ENCODE peak calls at places on chromosomes 3 and 15, in seven cellular contexts. A, K, U, R, I, B and G are unnamed samples. For H3K9me3 and H3K4me1, the result is how much of the 10 kb centered on the place peaks cover.

GRCh38 chr3:20104167-20104661 is 64.0 kb downstream of the KAT2B start:
- DNase-seq in K (no peak), R (no peak), U (no peak), I (no peak), B (no peak), A (no peak), G (no peak)

GRCh38 chr15:75049392-75049791 is 26.0 kb downstream of the PPCDC start:
- DNase-seq in A (no peak), U (peak), B (no peak), I (peak), R (peak), K (no peak), G (no peak)

GRCh38 chr3:15510493-15510892 is 11.0 kb downstream of the COLQ start:
- DNase-seq in B (no peak), A (no peak), K (no peak), U (no peak), R (no peak), I (no peak), G (no peak)

GRCh38 chr3:64267774-64268604 is 42.7 kb upstream of the PRICKLE2 start:
- DNase-seq in R (peak), K (no peak), A (no peak), B (peak), I (peak), U (peak), G (no peak)

GRCh38 chr15:39685999-39686613 is 96.5 kb downstream of the FSIP1 start:
- DNase-seq in K (peak), B (peak), A (peak), R (peak), U (no peak), I (peak), G (no peak)

GRCh38 chr3:98343647-98344507 is 9.8 kb upstream of the OR5K4 start:
- DNase-seq in R (no peak), A (peak), U (no peak), B (peak), I (peak), K (peak), G (no peak)

GRCh38 chr15:74631935-74632560 is 16.4 kb downstream of the CLK3 start:
- DNase-seq in I (peak), A (peak), U (peak), B (peak), K (no peak), R (peak), G (no peak)

GRCh38 chr15:59401810-59402569 is 29.3 kb upstream of the MYO1E start:
- DNase-seq in U (no peak), B (no peak), I (no peak), A (no peak), K (no peak), R (no peak), G (no peak)

GRCh38 chr15:45276851-45277250 is 24.8 kb downstream of the SLC28A2 start:
- DNase-seq in K (no peak), B (peak), A (peak), R (no peak), I (peak), U (no peak), G (no peak)

GRCh38 chr15:66472176-66472999 is 25.2 kb downstream of the SNAPC5 start:
- DNase-seq in U (no peak), K (no peak), I (peak), B (no peak), A (no peak), R (no peak), G (no peak)

GRCh38 chr3:11553436-11554235 is 90.1 kb downstream of the VGLL4 start:
- DNase-seq in K (no peak), B (peak), I (peak), U (peak), A (no peak), R (no peak), G (no peak)

GRCh38 chr3:34106879-34107278 is 308.4 kb downstream of the PDCD6IP start:
- DNase-seq in U (no peak), R (no peak), K (no peak), B (no peak), I (no peak), A (peak), G (no peak)

GRCh38 chr15:73518876-73519594 is 76.1 kb downstream of the REC114 start:
- DNase-seq in R (no peak), I (no peak), U (no peak), B (no peak), A (no peak), K (no peak), G (no peak)

GRCh38 chr3:116517308-116517707 is 72.0 kb upstream of the LSAMP start:
- DNase-seq in A (peak), B (no peak), I (peak), K (no peak), U (no peak), R (no peak), G (no peak)

GRCh38 chr15:31389576-31389975 is 62.9 kb downstream of the KLF13 start:
- DNase-seq in B (peak), R (no peak), K (no peak), I (no peak), U (no peak), A (no peak), G (peak)

GRCh38 chr3:15585111-15585844 is 16.1 kb downstream of the HACL1 start:
- DNase-seq in I (peak), B (no peak), U (no peak), R (no peak), K (no peak), A (no peak), G (no peak)

DNA sequence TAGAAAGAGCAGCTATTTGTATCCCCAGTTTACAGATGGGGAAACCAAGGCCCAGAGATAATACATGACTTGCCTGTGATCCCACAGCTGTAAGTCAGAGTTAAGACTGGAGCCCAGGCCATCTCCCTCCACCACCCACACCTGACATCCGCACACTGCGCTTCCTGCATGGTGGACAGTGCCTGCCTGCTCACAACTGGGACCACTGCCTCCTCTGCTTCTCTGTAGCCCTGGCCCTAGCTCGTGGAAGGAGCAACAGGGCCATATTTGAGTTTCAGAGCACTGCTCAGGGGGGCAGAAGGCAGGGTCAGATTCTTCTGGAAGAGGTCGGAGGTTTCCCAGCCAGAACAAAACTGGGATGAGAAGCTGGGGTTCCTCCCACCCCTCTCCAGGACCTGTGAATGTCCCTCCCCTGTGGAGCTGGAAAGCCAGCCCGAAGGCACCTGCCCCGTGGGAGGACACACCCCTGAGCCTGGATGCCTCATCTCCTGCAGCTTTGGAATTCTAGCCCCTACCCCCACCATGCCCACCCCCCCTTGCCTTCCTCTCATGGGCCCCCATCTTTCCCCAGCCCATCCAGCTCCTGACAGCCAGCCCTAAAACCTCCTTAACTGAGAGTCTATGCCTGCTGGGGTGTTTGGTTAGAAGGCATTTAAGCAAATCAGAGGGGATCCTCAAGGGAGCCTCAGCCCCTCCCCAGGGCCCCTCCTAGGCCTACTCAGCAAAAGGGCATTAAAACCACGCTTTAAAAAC is 100.1 kb downstream of the TPRA1 start:
- DNase-seq in K (no peak), A (no peak), B (no peak), U (no peak), R (no peak), I (no peak), G (no peak)
- H3K9me3 ChIP-seq in K (under half), A (under half), B (under half), U (under half), R (under half), I (under half), G (under half)

GRCh38 chr15:63353887-63354286 is 27.8 kb downstream of the CA12 start:
- DNase-seq in I (no peak), R (no peak), A (no peak), K (no peak), B (no peak), U (no peak), G (no peak)
- H3K4me1 ChIP-seq in I (under half), R (under half), A (under half), K (half or more), B (under half), U (under half), G (under half)

GRCh38 chr3:194091141-194091540 is 44.8 kb upstream of the HES1 start:
- DNase-seq in U (no peak), B (no peak), R (no peak), A (no peak), K (peak), I (peak), G (no peak)

GRCh38 chr3:194086251-194087075 is 49.5 kb upstream of the HES1 start:
- DNase-seq in U (no peak), I (no peak), B (no peak), R (no peak), A (no peak), K (no peak), G (no peak)

GRCh38 chr3:194090716-194091115 is 45.2 kb upstream of the HES1 start:
- DNase-seq in A (no peak), B (no peak), K (no peak), R (no peak), I (no peak), U (no peak), G (no peak)

GRCh38 chr3:194087995-194088841 is 47.7 kb upstream of the HES1 start:
- DNase-seq in B (no peak), U (no peak), K (no peak), A (no peak), I (no peak), R (no peak), G (no peak)

GRCh38 chr3:194089357-194090177 is 46.4 kb upstream of the HES1 start:
- DNase-seq in B (peak), A (no peak), K (peak), U (no peak), R (peak), I (peak), G (peak)
- H3K27ac ChIP-seq in B (no peak), A (no peak), K (peak), U (peak), R (peak), I (peak), G (peak)

GRCh38 chr15:84620626-84621025 is 19.8 kb downstream of the ZSCAN2 start:
- DNase-seq in B (no peak), I (no peak), K (no peak), U (no peak), A (no peak), R (no peak), G (no peak)
- H3K9me3 ChIP-seq in B (under half), I (under half), K (under half), U (under half), A (under half), R (under half), G (under half)

GRCh38 chr3:52313774-52314188 is 2.3 kb upstream of the DNAH1 start:
- DNase-seq in U (no peak), I (peak), A (peak), B (no peak), K (no peak), R (no peak), G (no peak)
- H3K4me1 ChIP-seq in U (under half), I (under half), A (under half), B (under half), K (under half), R (under half), G (under half)